ENCODE peak calls at places on chromosomes 11 and 22, in seven cellular contexts. F is NCI-H187, N is brain microvascular endothelial cell, I is lower leg skin, M is kidney tubule cell, X is esophagus squamous epithelium, Z is anterior cingulate cortex. D is an unnamed sample.

GRCh38 chr11:78181155-78181554 is 7.3 kb downstream of the KCTD21 start:
- DNase-seq in F (no peak), N (no peak), I (no peak), M (no peak), X (no peak), Z (no peak), D (no peak)

GRCh38 chr11:69335461-69336386 is 41.8 kb downstream of the MYEOV start:
- DNase-seq in F (no peak), N (no peak), I (peak), M (no peak), X (no peak), Z (no peak), D (no peak)

GRCh38 chr11:40062616-40063015 is 1396.8 kb downstream of the LRRC4C start:
- DNase-seq in F (no peak), N (no peak), I (no peak), M (no peak), X (no peak), Z (no peak), D (no peak)

GRCh38 chr22:47409501-47410275 is 647.2 kb downstream of the TBC1D22A start:
- DNase-seq in F (no peak), N (no peak), I (peak), M (no peak), X (no peak), Z (no peak), D (no peak)

GRCh38 chr22:22168190-22168940 is 76.2 kb upstream of the VPREB1 start:
- DNase-seq in F (peak), N (no peak), I (no peak), M (peak), X (no peak), Z (no peak), D (peak)

GRCh38 chr11:121741316-121741715 is 288.5 kb upstream of the SORL1-AS1 start:
- DNase-seq in F (no peak), N (no peak), I (peak), M (no peak), X (no peak), Z (no peak), D (no peak)

GRCh38 chr11:73384871-73385692 is 8.9 kb downstream of the RELT start:
- DNase-seq in F (no peak), N (no peak), I (no peak), M (no peak), X (peak), Z (no peak), D (no peak)

GRCh38 chr11:58647866-58648265 is 25.4 kb downstream of the CNTF start:
- DNase-seq in F (no peak), N (no peak), I (no peak), M (no peak), X (no peak), Z (no peak), D (no peak)

GRCh38 chr11:30488304-30488998 is 97.7 kb downstream of the MPPED2 start:
- DNase-seq in F (peak), N (peak), I (no peak), M (no peak), X (no peak), Z (no peak), D (peak)

GRCh38 chr11:69657911-69658605 is 17.1 kb downstream of the LTO1 start:
- DNase-seq in F (no peak), N (no peak), I (peak), M (no peak), X (no peak), Z (no peak), D (no peak)

GRCh38 chr11:68441466-68442230 is 18.9 kb upstream of the PPP6R3 start:
- DNase-seq in F (no peak), N (peak), I (no peak), M (peak), X (no peak), Z (no peak), D (no peak)

GRCh38 chr11:113023228-113023627 is 62.0 kb downstream of the NCAM1 start:
- DNase-seq in F (no peak), N (no peak), I (no peak), M (no peak), X (no peak), Z (no peak), D (no peak)

GRCh38 chr11:10304495-10305261 is at the start of gene ADM:
- DNase-seq in F (no peak), N (peak), I (peak), M (peak), X (peak), Z (peak), D (no peak)

GRCh38 chr11:104830080-104830479 is 68.2 kb downstream of the CASP12 start:
- DNase-seq in F (no peak), N (peak), I (no peak), M (peak), X (no peak), Z (no peak), D (no peak)

GRCh38 chr22:45204751-45205623 is 35.7 kb downstream of the KIAA0930 start:
- DNase-seq in F (no peak), N (no peak), I (no peak), M (no peak), X (no peak), Z (no peak), D (no peak)

GRCh38 chr22:36075230-36075629 is 46.6 kb upstream of the RBFOX2 start:
- DNase-seq in F (no peak), N (no peak), I (no peak), M (no peak), X (no peak), Z (no peak), D (no peak)

GRCh38 chr11:109819410-109819809 is 273.8 kb upstream of the ZC3H12C start:
- DNase-seq in F (no peak), N (no peak), I (no peak), M (peak), X (no peak), Z (no peak), D (no peak)

GRCh38 chr11:118792642-118793124 is 1.7 kb upstream of the DDX6 start:
- DNase-seq in F (no peak), N (peak), I (peak), M (peak), X (peak), Z (peak), D (no peak)

GRCh38 chr11:76041208-76041607 is 165.1 kb downstream of the WNT11 start:
- DNase-seq in F (no peak), N (no peak), I (no peak), M (no peak), X (no peak), Z (no peak), D (no peak)

GRCh38 chr11:133961890-133962289 is 5.1 kb upstream of the IGSF9B start:
- DNase-seq in F (no peak), N (no peak), I (no peak), M (no peak), X (no peak), Z (no peak), D (no peak)

GRCh38 chr11:65606876-65607613 is 7.0 kb downstream of the MAP3K11 start:
- DNase-seq in F (no peak), N (peak), I (peak), M (peak), X (peak), Z (peak), D (no peak)

GRCh38 chr11:2943711-2944118 is 14.5 kb upstream of the PHLDA2 start:
- DNase-seq in F (no peak), N (no peak), I (no peak), M (peak), X (no peak), Z (no peak), D (no peak)

GRCh38 chr22:28024422-28024888 is 105.4 kb upstream of the PITPNB start:
- DNase-seq in F (no peak), N (no peak), I (peak), M (no peak), X (no peak), Z (no peak), D (no peak)

GRCh38 chr11:34890812-34891211 is 25.4 kb downstream of the APIP start:
- DNase-seq in F (no peak), N (peak), I (no peak), M (peak), X (no peak), Z (no peak), D (no peak)

GRCh38 chr11:75858613-75859012 is 43.6 kb downstream of the UVRAG start:
- DNase-seq in F (no peak), N (peak), I (no peak), M (no peak), X (no peak), Z (no peak), D (no peak)

GRCh38 chr22:41368543-41368817 is 13.3 kb upstream of the TEF start:
- DNase-seq in F (no peak), N (no peak), I (no peak), M (no peak), X (no peak), Z (no peak), D (no peak)

GRCh38 chr11:17347676-17348075 is 3.9 kb upstream of the NCR3LG1 start:
- DNase-seq in F (no peak), N (no peak), I (no peak), M (no peak), X (no peak), Z (no peak), D (no peak)

GRCh38 chr11:47797633-47798032 is 30.5 kb upstream of the FNBP4 start:
- DNase-seq in F (no peak), N (peak), I (no peak), M (peak), X (no peak), Z (no peak), D (no peak)

GRCh38 chr11:113090716-113091577 is 129.7 kb downstream of the NCAM1 start:
- DNase-seq in F (no peak), N (no peak), I (no peak), M (no peak), X (no peak), Z (no peak), D (no peak)

GRCh38 chr11:64868904-64869570 is 9.4 kb downstream of the EHD1 start:
- DNase-seq in F (no peak), N (peak), I (no peak), M (peak), X (no peak), Z (peak), D (no peak)